ENCODE peak calls at places on chromosomes 4 and X, in four cellular contexts. T is NCI-H187; B is activated effector memory CD4-positive, alpha-beta T cell treated with anti-CD3 and anti-CD28 coated beads, Interleukin-2, amount 50 U/mL, for 16 hours; Z is NCI-H1105. C is an unnamed sample.
A peak's percentile ranks its signal among the peaks of the same experiment; 100 is the strongest.

GRCh38 chr4:178136736-178137345 is 694.6 kb upstream of the AGA start:
- DNase-seq in Z (no peak), T (no peak), B (no peak), C (no peak)

GRCh38 chr4:83860200-83860599 is 324.3 kb downstream of the GPAT3 start:
- DNase-seq in T (no peak), Z (peak; percentile 43), B (no peak), C (no peak)

GRCh38 chr4:48042979-48043461 is 26.4 kb downstream of the NIPAL1 start:
- DNase-seq in B (no peak), Z (no peak), T (no peak), C (no peak)

GRCh38 chrX:24862343-24862742 is 153.4 kb downstream of the ARX start:
- DNase-seq in T (no peak), B (no peak), Z (no peak), C (no peak)

GRCh38 chr4:19508442-19508841 is 743.3 kb upstream of the SLIT2 start:
- DNase-seq in Z (no peak), B (no peak), T (no peak), C (no peak)

GRCh38 chr4:183140911-183141320 is 41.9 kb downstream of the WWC2 start:
- DNase-seq in Z (no peak), T (no peak), B (no peak), C (no peak)

GRCh38 chr4:170047774-170048354 is 21.7 kb upstream of the MFAP3L start:
- DNase-seq in Z (peak; percentile 32), T (peak; percentile 7), B (peak; percentile 78), C (peak; percentile 33)

GRCh38 chr4:81814909-81815539 is 343.3 kb upstream of the RASGEF1B start:
- DNase-seq in Z (no peak), T (no peak), B (no peak), C (no peak)

GRCh38 chr4:102791318-102791835 is 30.6 kb upstream of the MANBA start:
- DNase-seq in B (no peak), Z (no peak), T (no peak), C (no peak)

GRCh38 chr4:77156912-77157858 is at the start of gene CCNG2:
- DNase-seq in Z (peak; percentile 89), T (peak; percentile 90), B (peak; percentile 93), C (peak; percentile 78)

GRCh38 chrX:13077168-13077567 is 32.7 kb upstream of the FAM9C start:
- DNase-seq in T (no peak), B (peak; percentile 71), Z (no peak), C (no peak)